ENCODE peak calls at places on chromosome 13, in four cellular contexts. One of them, this sample, is unnamed.

GRCh38 chr13:104571161-104571889 is 1505.1 kb upstream of the SLC10A2 start:
- DNase-seq in memory B cell: no peak
- DNase-seq in GM23338: peak
- DNase-seq in left ventricle myocardium superior: no peak
- DNase-seq in this sample: peak

GRCh38 chr13:101489635-101490034 is 37.2 kb downstream of the ITGBL1 start:
- DNase-seq in memory B cell: no peak
- DNase-seq in GM23338: no peak
- DNase-seq in left ventricle myocardium superior: no peak
- DNase-seq in this sample: no peak

GRCh38 chr13:33466262-33466661 is 180.7 kb upstream of the STARD13 start:
- DNase-seq in memory B cell: no peak
- DNase-seq in GM23338: no peak
- DNase-seq in left ventricle myocardium superior: no peak
- DNase-seq in this sample: no peak

GRCh38 chr13:66492479-66492878 is 737.7 kb downstream of the PCDH9 start:
- DNase-seq in GM23338: peak
- DNase-seq in left ventricle myocardium superior: no peak
- DNase-seq in memory B cell: no peak
- DNase-seq in this sample: peak

GRCh38 chr13:44487989-44488388 is 88.1 kb downstream of the TSC22D1 start:
- DNase-seq in memory B cell: no peak
- DNase-seq in GM23338: no peak
- DNase-seq in left ventricle myocardium superior: no peak
- DNase-seq in this sample: no peak

GRCh38 chr13:49908637-49909036 is 27.5 kb downstream of the SPRYD7 start:
- DNase-seq in GM23338: peak
- DNase-seq in memory B cell: no peak
- DNase-seq in left ventricle myocardium superior: no peak
- DNase-seq in this sample: no peak

GRCh38 chr13:65966991-65967451 is 1263.1 kb downstream of the PCDH9 start:
- DNase-seq in memory B cell: no peak
- DNase-seq in left ventricle myocardium superior: no peak
- DNase-seq in GM23338: peak
- DNase-seq in this sample: peak

GRCh38 chr13:25177012-25177411 is 4.9 kb upstream of the AMER2 start:
- DNase-seq in memory B cell: no peak
- DNase-seq in left ventricle myocardium superior: no peak
- DNase-seq in GM23338: no peak
- DNase-seq in this sample: no peak

GRCh38 chr13:48449656-48450055 is 36.7 kb upstream of the LPAR6 start:
- DNase-seq in memory B cell: no peak
- DNase-seq in GM23338: no peak
- DNase-seq in left ventricle myocardium superior: no peak
- DNase-seq in this sample: no peak

This sample was measured in HuH-7.